ENCODE peak calls at places on chromosomes 13 and 19, in seven cellular contexts. T is H1, P is IMR-90, U is H9, J is neuronal stem cell, H is mesenchymal stem cell, Q is mesendoderm. A is an unnamed sample.

GRCh38 chr19:18109731-18110671 is 12.4 kb downstream of the MAST3 start:
- DNase-seq in P (no peak), H (peak; percentile 45), Q (peak; percentile 19), U (peak; percentile 53), J (no peak), T (no peak), A (peak; percentile 49)

GRCh38 chr13:113539176-113539575 is 45.4 kb upstream of the TFDP1 start:
- DNase-seq in Q (no peak), H (no peak), P (no peak), T (no peak), J (no peak), U (peak; percentile 10), A (no peak)

GRCh38 chr19:37953576-37954303 is 46.7 kb downstream of the SIPA1L3 start:
- DNase-seq in T (no peak), Q (peak; percentile 72), U (no peak), P (no peak), H (no peak), J (peak; percentile 67), A (no peak)

GRCh38 chr19:10049626-10050025 is 36.3 kb downstream of the RDH8 start:
- DNase-seq in J (no peak), T (no peak), Q (no peak), U (no peak), H (no peak), P (no peak), A (no peak)

GRCh38 chr19:11766597-11767591 is at the start of gene ZNF441:
- DNase-seq in P (peak; percentile 89), U (peak; percentile 92), Q (peak; percentile 96), J (peak; percentile 88), H (peak; percentile 95), T (peak; percentile 46), A (peak; percentile 100)

GRCh38 chr19:22797040-22797439 is 13.1 kb upstream of the ZNF99 start:
- DNase-seq in Q (no peak), J (no peak), P (no peak), T (no peak), H (no peak), U (no peak), A (no peak)

GRCh38 chr13:113916330-113916815 is 52.5 kb upstream of the GAS6 start:
- DNase-seq in P (peak; percentile 60), T (no peak), Q (no peak), J (no peak), U (peak; percentile 12), H (peak; percentile 77), A (no peak)

GRCh38 chr19:1266818-1267440 is 2.2 kb upstream of the CIRBP start:
- DNase-seq in H (no peak), Q (peak; percentile 55), J (no peak), U (peak; percentile 73), P (no peak), T (no peak), A (peak; percentile 85)

GRCh38 chr19:507286-508203 is at the start of gene TPGS1:
- DNase-seq in Q (peak; percentile 88), H (peak; percentile 100), U (peak; percentile 84), J (peak; percentile 99), T (no peak), P (peak; percentile 100), A (peak; percentile 99)

GRCh38 chr19:11199517-11199916 is 2.2 kb upstream of the KANK2 start:
- DNase-seq in P (no peak), H (no peak), Q (no peak), J (no peak), U (no peak), T (no peak), A (no peak)

GRCh38 chr19:10419200-10419645 is 1.1 kb upstream of the PDE4A start:
- DNase-seq in J (no peak), P (no peak), Q (no peak), U (no peak), H (no peak), T (no peak), A (no peak)

GRCh38 chr19:13537454-13537853 is 31.2 kb upstream of the CACNA1A start:
- DNase-seq in H (no peak), U (peak; percentile 64), T (no peak), Q (peak; percentile 60), P (no peak), J (no peak), A (no peak)

GRCh38 chr13:95246292-95247082 is 54.8 kb downstream of the ABCC4 start:
- DNase-seq in T (no peak), Q (no peak), P (no peak), U (no peak), H (no peak), J (no peak), A (no peak)

GRCh38 chr19:39413903-39414608 is 1.6 kb downstream of the PLEKHG2 start:
- DNase-seq in P (peak; percentile 28), T (no peak), U (no peak), J (no peak), H (peak; percentile 67), Q (peak; percentile 59), A (no peak)

GRCh38 chr13:76884571-76885202 is 1.5 kb downstream of the KCTD12 start:
- DNase-seq in U (no peak), P (peak; percentile 20), H (peak; percentile 59), Q (no peak), T (no peak), J (no peak), A (peak; percentile 42)

GRCh38 chr19:38639679-38640078 is 7.8 kb upstream of the ACTN4 start:
- DNase-seq in Q (no peak), H (no peak), J (no peak), P (no peak), U (no peak), T (no peak), A (no peak)

GRCh38 chr13:110262944-110263343 is 44.0 kb downstream of the COL4A1 start:
- DNase-seq in Q (no peak), P (no peak), H (no peak), T (no peak), J (no peak), U (no peak), A (peak; percentile 57)

GRCh38 chr13:20191311-20191901 is 1.3 kb downstream of the GJB2 start:
- DNase-seq in U (no peak), H (no peak), J (no peak), Q (no peak), P (no peak), T (no peak), A (peak; percentile 39)

GRCh38 chr19:38134538-38135149 is 89.4 kb downstream of the DPF1 start:
- DNase-seq in Q (peak; percentile 67), U (peak; percentile 55), T (no peak), J (peak; percentile 49), P (peak; percentile 37), H (peak; percentile 43), A (peak; percentile 48)

GRCh38 chr19:12792048-12792852 is 964 bp downstream of the JUNB start:
- DNase-seq in H (peak; percentile 55), T (no peak), P (peak; percentile 55), U (peak; percentile 84), Q (peak; percentile 84), J (no peak), A (peak; percentile 73)

GRCh38 chr19:10505583-10506229 is 2.5 kb upstream of the KEAP1 start:
- DNase-seq in P (peak; percentile 50), Q (peak; percentile 83), T (no peak), U (peak; percentile 86), J (peak; percentile 65), H (peak; percentile 70), A (peak; percentile 89)

GRCh38 chr19:12969292-12969988 is at the start of gene DAND5:
- DNase-seq in H (no peak), U (no peak), P (no peak), J (no peak), Q (no peak), T (no peak), A (no peak)

GRCh38 chr13:107347641-107348369 is 779.9 kb upstream of the ARGLU1 start:
- DNase-seq in J (no peak), P (no peak), H (no peak), Q (no peak), T (no peak), U (no peak), A (peak; percentile 13)

GRCh38 chr19:56942749-56943148 is 102.2 kb upstream of the PEG3 start:
- DNase-seq in P (no peak), U (peak; percentile 33), J (peak; percentile 62), T (no peak), H (no peak), Q (peak; percentile 26), A (peak; percentile 14)

GRCh38 chr19:54063350-54064078 is at the start of gene VSTM1:
- DNase-seq in P (no peak), H (no peak), J (no peak), U (no peak), T (no peak), Q (no peak), A (no peak)

GRCh38 chr13:57631607-57632275 is at the start of gene PCDH17:
- DNase-seq in Q (peak; percentile 93), U (peak; percentile 68), P (no peak), H (peak; percentile 86), T (no peak), J (peak; percentile 54), A (no peak)

GRCh38 chr19:18657590-18658365 is 20.9 kb downstream of the KLHL26 start:
- DNase-seq in U (peak; percentile 52), Q (peak; percentile 87), H (peak; percentile 90), J (peak; percentile 51), T (no peak), P (peak; percentile 91), A (no peak)

GRCh38 chr13:22454586-22454985 is 726.2 kb upstream of the SGCG start:
- DNase-seq in H (peak; percentile 2), T (peak; percentile 41), Q (peak; percentile 74), P (no peak), U (peak; percentile 56), J (no peak), A (peak; percentile 2)
- H2BK5ac ChIP-seq in H (peak overlapping the region; percentile 63), T (no peak overlapping the region), Q (no peak overlapping the region), P (no peak overlapping the region), U (no peak overlapping the region), J (no peak overlapping the region), A (no peak overlapping the region)

GRCh38 chr19:42386974-42387707 is 3.0 kb downstream of the CNFN start:
- DNase-seq in H (peak; percentile 70), U (peak; percentile 91), J (peak; percentile 71), P (peak; percentile 33), T (no peak), Q (peak; percentile 92), A (peak; percentile 40)
- H3K27ac ChIP-seq in H (no peak overlapping the region), U (no peak overlapping the region), J (peak overlapping the region; percentile 44), P (no peak overlapping the region), T (peak overlapping the region; percentile 61), Q (peak overlapping the region; percentile 72), A (no peak overlapping the region)

DNA sequence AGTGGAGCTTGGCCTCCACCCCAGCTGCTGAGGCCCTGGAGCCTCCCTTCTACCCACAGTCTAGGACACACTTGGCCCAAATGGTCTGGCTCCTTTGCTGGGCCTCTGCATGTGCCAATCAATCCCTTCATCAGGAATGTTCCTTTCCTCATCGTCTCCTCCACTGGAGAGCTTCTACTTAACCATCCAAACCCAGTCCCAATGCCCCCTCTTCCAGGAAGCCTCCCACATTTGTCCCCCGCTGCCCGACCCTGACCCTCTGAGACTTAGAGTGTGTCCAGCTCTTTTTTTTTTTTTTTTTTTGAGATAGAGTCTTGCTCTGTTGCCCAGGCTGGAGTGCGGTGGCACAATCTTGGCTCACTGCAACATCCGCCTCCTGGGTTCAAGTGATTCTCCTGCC is 2.5 kb downstream of the DUS3L start:
- DNase-seq in H (no peak), Q (no peak), T (no peak), P (no peak), U (no peak), J (no peak), A (no peak)
- H2BK5ac ChIP-seq in H (no peak overlapping the region), Q (no peak overlapping the region), T (no peak overlapping the region), P (no peak overlapping the region), U (no peak overlapping the region), J (no peak overlapping the region), A (no peak overlapping the region)

DNA sequence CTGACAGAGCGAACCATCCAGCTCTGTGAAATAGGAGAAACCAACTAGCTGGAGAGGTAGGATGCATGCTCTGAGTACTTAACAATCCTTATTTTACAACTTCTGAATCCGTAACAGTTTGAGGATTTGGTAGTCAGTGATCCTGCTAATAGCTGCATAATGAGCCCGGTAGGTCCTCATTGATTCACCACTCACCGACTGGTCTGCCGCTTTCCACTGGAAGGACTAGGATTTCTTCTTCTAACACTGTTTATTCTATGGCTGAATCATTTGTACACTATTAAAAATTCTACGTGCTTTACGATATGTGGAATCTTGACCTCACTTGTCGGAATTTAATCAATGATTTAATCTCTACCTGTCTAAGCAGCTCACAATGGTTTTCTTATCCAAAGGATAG is 33.9 kb downstream of the SPATA13 start:
- DNase-seq in U (no peak), J (no peak), T (no peak), Q (no peak), P (no peak), H (no peak), A (no peak)
- H3K27ac ChIP-seq in U (no peak overlapping the region), J (no peak overlapping the region), T (no peak overlapping the region), Q (no peak overlapping the region), P (no peak overlapping the region), H (no peak overlapping the region), A (no peak overlapping the region)

A was measured in trophoblast cell.